ENCODE peak calls at places on chromosome 11, in nine cellular contexts. One of them, this sample, is unnamed.

GRCh38 chr11:23789938-23790371 is 706.9 kb upstream of the LUZP2 start:
- DNase-seq in activated naive CD4-positive, alpha-beta T cell treated with Interleukin-2 at 50 U/mL for 16 hours: no peak
- DNase-seq in effector memory CD8-positive, alpha-beta T cell: no peak
- DNase-seq in NCI-H1105: no peak
- DNase-seq in cardiac fibroblast: peak
- DNase-seq in NCI-H510A treated with DMSO at 0.1 percent for 48 hours: no peak
- DNase-seq in GF-D8: no peak
- DNase-seq in KBM-7: no peak
- DNase-seq in hypothalamus: no peak
- DNase-seq in this sample: no peak

GRCh38 chr11:82757660-82758301 is 24.1 kb upstream of the FAM181B start:
- DNase-seq in activated naive CD4-positive, alpha-beta T cell treated with Interleukin-2 at 50 U/mL for 16 hours: no peak
- DNase-seq in effector memory CD8-positive, alpha-beta T cell: no peak
- DNase-seq in NCI-H1105: no peak
- DNase-seq in cardiac fibroblast: no peak
- DNase-seq in NCI-H510A treated with DMSO at 0.1 percent for 48 hours: no peak
- DNase-seq in GF-D8: no peak
- DNase-seq in KBM-7: no peak
- DNase-seq in hypothalamus: no peak
- DNase-seq in this sample: no peak

GRCh38 chr11:93817426-93818348 is 32.7 kb downstream of the VSTM5 start:
- DNase-seq in activated naive CD4-positive, alpha-beta T cell treated with Interleukin-2 at 50 U/mL for 16 hours: no peak
- DNase-seq in effector memory CD8-positive, alpha-beta T cell: no peak
- DNase-seq in NCI-H1105: no peak
- DNase-seq in cardiac fibroblast: no peak
- DNase-seq in NCI-H510A treated with DMSO at 0.1 percent for 48 hours: no peak
- DNase-seq in GF-D8: no peak
- DNase-seq in KBM-7: no peak
- DNase-seq in hypothalamus: no peak
- DNase-seq in this sample: no peak

GRCh38 chr11:99773646-99774045 is 752.9 kb downstream of the CNTN5 start:
- DNase-seq in activated naive CD4-positive, alpha-beta T cell treated with Interleukin-2 at 50 U/mL for 16 hours: no peak
- DNase-seq in effector memory CD8-positive, alpha-beta T cell: no peak
- DNase-seq in NCI-H1105: no peak
- DNase-seq in cardiac fibroblast: peak
- DNase-seq in NCI-H510A treated with DMSO at 0.1 percent for 48 hours: no peak
- DNase-seq in GF-D8: no peak
- DNase-seq in KBM-7: no peak
- DNase-seq in hypothalamus: no peak
- DNase-seq in this sample: no peak

GRCh38 chr11:74452366-74452765 is 15.0 kb downstream of the KCNE3 start:
- DNase-seq in activated naive CD4-positive, alpha-beta T cell treated with Interleukin-2 at 50 U/mL for 16 hours: no peak
- DNase-seq in effector memory CD8-positive, alpha-beta T cell: no peak
- DNase-seq in NCI-H1105: no peak
- DNase-seq in cardiac fibroblast: no peak
- DNase-seq in NCI-H510A treated with DMSO at 0.1 percent for 48 hours: no peak
- DNase-seq in GF-D8: no peak
- DNase-seq in KBM-7: no peak
- DNase-seq in hypothalamus: no peak
- DNase-seq in this sample: no peak

GRCh38 chr11:113906515-113906914 is 1.9 kb downstream of the HTR3B start:
- DNase-seq in activated naive CD4-positive, alpha-beta T cell treated with Interleukin-2 at 50 U/mL for 16 hours: no peak
- DNase-seq in effector memory CD8-positive, alpha-beta T cell: no peak
- DNase-seq in NCI-H1105: no peak
- DNase-seq in cardiac fibroblast: no peak
- DNase-seq in NCI-H510A treated with DMSO at 0.1 percent for 48 hours: no peak
- DNase-seq in GF-D8: no peak
- DNase-seq in KBM-7: no peak
- DNase-seq in hypothalamus: no peak
- DNase-seq in this sample: no peak

GRCh38 chr11:4639931-4640330 is 2.7 kb downstream of the OR51D1 start:
- DNase-seq in activated naive CD4-positive, alpha-beta T cell treated with Interleukin-2 at 50 U/mL for 16 hours: no peak
- DNase-seq in effector memory CD8-positive, alpha-beta T cell: no peak
- DNase-seq in NCI-H1105: no peak
- DNase-seq in cardiac fibroblast: no peak
- DNase-seq in NCI-H510A treated with DMSO at 0.1 percent for 48 hours: no peak
- DNase-seq in GF-D8: no peak
- DNase-seq in KBM-7: no peak
- DNase-seq in hypothalamus: no peak
- DNase-seq in this sample: no peak

GRCh38 chr11:75858613-75859012 is 43.6 kb downstream of the UVRAG start:
- DNase-seq in activated naive CD4-positive, alpha-beta T cell treated with Interleukin-2 at 50 U/mL for 16 hours: no peak
- DNase-seq in effector memory CD8-positive, alpha-beta T cell: no peak
- DNase-seq in NCI-H1105: no peak
- DNase-seq in cardiac fibroblast: peak
- DNase-seq in NCI-H510A treated with DMSO at 0.1 percent for 48 hours: no peak
- DNase-seq in GF-D8: no peak
- DNase-seq in KBM-7: peak
- DNase-seq in hypothalamus: no peak
- DNase-seq in this sample: no peak

GRCh38 chr11:78188012-78188808 is at the start of gene KCTD21:
- DNase-seq in activated naive CD4-positive, alpha-beta T cell treated with Interleukin-2 at 50 U/mL for 16 hours: peak
- DNase-seq in effector memory CD8-positive, alpha-beta T cell: peak
- DNase-seq in NCI-H1105: peak
- DNase-seq in cardiac fibroblast: peak
- DNase-seq in NCI-H510A treated with DMSO at 0.1 percent for 48 hours: peak
- DNase-seq in GF-D8: peak
- DNase-seq in KBM-7: peak
- DNase-seq in hypothalamus: peak
- DNase-seq in this sample: peak

This sample was measured in NCI-H2227 treated with DMSO at 0.1 percent for 48 hours.